ENCODE peak calls at places on chromosomes 1 and 21, in eight cellular contexts. One of them, this sample, is unnamed.
A peak's percentile ranks its signal among the peaks of the same experiment; 100 is the strongest.

GRCh38 chr1:28104866-28105467 is 16.6 kb upstream of the EYA3 start:
- DNase-seq in pancreas: peak; percentile 74
- DNase-seq in astrocyte: peak; percentile 57
- DNase-seq in uterus: no peak
- DNase-seq in ovary: no peak
- DNase-seq in lung: peak; percentile 75
- DNase-seq in right lobe of liver: no peak
- DNase-seq in left lung: peak; percentile 66
- DNase-seq in this sample: peak; percentile 45

GRCh38 chr1:226309398-226310122 is 596 bp upstream of the LIN9 start:
- DNase-seq in right lobe of liver: peak; percentile 64
- DNase-seq in astrocyte: no peak
- DNase-seq in ovary: no peak
- DNase-seq in uterus: no peak
- DNase-seq in lung: peak; percentile 29
- DNase-seq in pancreas: no peak
- DNase-seq in left lung: no peak
- DNase-seq in this sample: no peak

GRCh38 chr1:85496881-85497582 is 32.1 kb upstream of the DDAH1 start:
- DNase-seq in pancreas: no peak
- DNase-seq in uterus: no peak
- DNase-seq in lung: no peak
- DNase-seq in left lung: no peak
- DNase-seq in ovary: no peak
- DNase-seq in astrocyte: peak; percentile 65
- DNase-seq in right lobe of liver: no peak
- DNase-seq in this sample: no peak

GRCh38 chr1:235741294-235741693 is 91.7 kb upstream of the GNG4 start:
- DNase-seq in left lung: no peak
- DNase-seq in ovary: no peak
- DNase-seq in lung: no peak
- DNase-seq in uterus: no peak
- DNase-seq in pancreas: no peak
- DNase-seq in right lobe of liver: no peak
- DNase-seq in astrocyte: peak; percentile 90
- DNase-seq in this sample: peak; percentile 75

GRCh38 chr1:232669981-232670763 is 40.2 kb upstream of the SIPA1L2 start:
- DNase-seq in left lung: no peak
- DNase-seq in uterus: no peak
- DNase-seq in astrocyte: peak; percentile 84
- DNase-seq in lung: no peak
- DNase-seq in right lobe of liver: no peak
- DNase-seq in pancreas: no peak
- DNase-seq in ovary: no peak
- DNase-seq in this sample: no peak

GRCh38 chr21:20424943-20425342 is 573.3 kb upstream of the NCAM2 start:
- DNase-seq in left lung: no peak
- DNase-seq in pancreas: no peak
- DNase-seq in lung: no peak
- DNase-seq in uterus: no peak
- DNase-seq in astrocyte: no peak
- DNase-seq in ovary: no peak
- DNase-seq in right lobe of liver: no peak
- DNase-seq in this sample: no peak

GRCh38 chr1:39721664-39722063 is 17.0 kb upstream of the PPIE start:
- DNase-seq in astrocyte: no peak
- DNase-seq in ovary: no peak
- DNase-seq in pancreas: no peak
- DNase-seq in right lobe of liver: no peak
- DNase-seq in lung: peak; percentile 22
- DNase-seq in left lung: no peak
- DNase-seq in uterus: no peak
- DNase-seq in this sample: no peak

GRCh38 chr1:67226688-67227087 is 60.4 kb downstream of the IL23R start:
- DNase-seq in pancreas: no peak
- DNase-seq in ovary: no peak
- DNase-seq in astrocyte: no peak
- DNase-seq in uterus: no peak
- DNase-seq in left lung: no peak
- DNase-seq in right lobe of liver: no peak
- DNase-seq in lung: no peak
- DNase-seq in this sample: no peak

GRCh38 chr1:107829083-107829771 is 135.8 kb downstream of the VAV3 start:
- DNase-seq in right lobe of liver: no peak
- DNase-seq in astrocyte: peak; percentile 27
- DNase-seq in ovary: no peak
- DNase-seq in uterus: no peak
- DNase-seq in left lung: no peak
- DNase-seq in pancreas: no peak
- DNase-seq in lung: no peak
- DNase-seq in this sample: no peak

GRCh38 chr1:15322648-15323350 is 75.8 kb downstream of the FHAD1 start:
- DNase-seq in ovary: no peak
- DNase-seq in lung: no peak
- DNase-seq in left lung: no peak
- DNase-seq in uterus: no peak
- DNase-seq in pancreas: peak; percentile 80
- DNase-seq in right lobe of liver: no peak
- DNase-seq in astrocyte: no peak
- DNase-seq in this sample: peak; percentile 32

GRCh38 chr21:28521932-28522826 is 470.5 kb downstream of the LTN1 start:
- DNase-seq in uterus: peak; percentile 31
- DNase-seq in lung: no peak
- DNase-seq in right lobe of liver: no peak
- DNase-seq in left lung: no peak
- DNase-seq in ovary: no peak
- DNase-seq in pancreas: no peak
- DNase-seq in astrocyte: no peak
- DNase-seq in this sample: no peak

GRCh38 chr21:45822429-45823099 is 159.0 kb upstream of the COL6A1 start:
- DNase-seq in pancreas: no peak
- DNase-seq in uterus: no peak
- DNase-seq in lung: no peak
- DNase-seq in ovary: no peak
- DNase-seq in left lung: no peak
- DNase-seq in astrocyte: no peak
- DNase-seq in right lobe of liver: peak; percentile 75
- DNase-seq in this sample: no peak

GRCh38 chr1:12172042-12172851 is 5.5 kb downstream of the TNFRSF1B start:
- DNase-seq in lung: no peak
- DNase-seq in pancreas: no peak
- DNase-seq in uterus: no peak
- DNase-seq in ovary: no peak
- DNase-seq in left lung: no peak
- DNase-seq in astrocyte: no peak
- DNase-seq in right lobe of liver: no peak
- DNase-seq in this sample: no peak

GRCh38 chr21:39153373-39153772 is 29.9 kb downstream of the PSMG1 start:
- DNase-seq in lung: no peak
- DNase-seq in pancreas: no peak
- DNase-seq in left lung: no peak
- DNase-seq in ovary: no peak
- DNase-seq in uterus: no peak
- DNase-seq in astrocyte: no peak
- DNase-seq in right lobe of liver: no peak
- DNase-seq in this sample: no peak

GRCh38 chr1:43402055-43402865 is 12.6 kb downstream of the SZT2 start:
- DNase-seq in lung: no peak
- DNase-seq in right lobe of liver: no peak
- DNase-seq in ovary: no peak
- DNase-seq in left lung: no peak
- DNase-seq in astrocyte: no peak
- DNase-seq in pancreas: no peak
- DNase-seq in uterus: no peak
- DNase-seq in this sample: no peak

GRCh38 chr1:169345500-169345899 is 22.1 kb downstream of the NME7 start:
- DNase-seq in ovary: no peak
- DNase-seq in pancreas: no peak
- DNase-seq in lung: no peak
- DNase-seq in astrocyte: no peak
- DNase-seq in uterus: no peak
- DNase-seq in right lobe of liver: no peak
- DNase-seq in left lung: no peak
- DNase-seq in this sample: no peak

GRCh38 chr1:234849824-234850223 is 239.8 kb upstream of the IRF2BP2 start:
- DNase-seq in astrocyte: peak; percentile 22
- DNase-seq in uterus: no peak
- DNase-seq in ovary: no peak
- DNase-seq in lung: no peak
- DNase-seq in pancreas: no peak
- DNase-seq in right lobe of liver: no peak
- DNase-seq in left lung: no peak
- DNase-seq in this sample: no peak

GRCh38 chr1:226882631-226883409 is 12.4 kb downstream of the PSEN2 start:
- DNase-seq in right lobe of liver: no peak
- DNase-seq in pancreas: no peak
- DNase-seq in astrocyte: peak; percentile 45
- DNase-seq in ovary: no peak
- DNase-seq in lung: no peak
- DNase-seq in left lung: peak; percentile 14
- DNase-seq in uterus: no peak
- DNase-seq in this sample: peak; percentile 49

GRCh38 chr1:208240698-208241355 is 3.4 kb downstream of the PLXNA2 start:
- DNase-seq in uterus: no peak
- DNase-seq in left lung: no peak
- DNase-seq in astrocyte: no peak
- DNase-seq in right lobe of liver: no peak
- DNase-seq in lung: no peak
- DNase-seq in pancreas: no peak
- DNase-seq in ovary: no peak
- DNase-seq in this sample: no peak

DNA sequence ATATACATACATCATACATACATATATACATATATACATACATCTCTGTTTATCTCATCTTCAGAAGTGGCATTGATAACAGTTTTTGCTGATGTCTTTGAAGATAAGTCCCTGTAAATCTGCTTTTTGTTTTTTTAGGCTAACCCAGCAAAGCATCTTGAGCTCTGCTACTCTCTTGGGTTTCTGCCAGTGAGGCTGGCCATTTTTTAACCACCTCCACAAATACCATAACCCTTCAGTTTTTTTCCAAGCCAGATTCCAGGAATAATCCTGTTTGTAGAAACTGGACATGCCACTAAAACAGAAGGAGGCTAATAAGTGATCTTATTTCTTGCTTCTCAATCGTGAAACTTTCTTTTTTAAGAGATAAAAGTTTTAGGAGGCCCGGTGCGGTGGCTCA is 21.6 kb downstream of the SDHC start:
- DNase-seq in pancreas: no peak
- DNase-seq in right lobe of liver: no peak
- DNase-seq in lung: no peak
- DNase-seq in astrocyte: peak; percentile 54
- DNase-seq in uterus: no peak
- DNase-seq in ovary: no peak
- DNase-seq in left lung: no peak
- DNase-seq in this sample: no peak
- H3K9me3 ChIP-seq in pancreas: no peaks in the 10 kb centered on the region
- H3K9me3 ChIP-seq in right lobe of liver: no peaks in the 10 kb centered on the region
- H3K9me3 ChIP-seq in lung: no peaks in the 10 kb centered on the region
- H3K9me3 ChIP-seq in astrocyte: no peaks in the 10 kb centered on the region
- H3K9me3 ChIP-seq in uterus: no peaks in the 10 kb centered on the region
- H3K9me3 ChIP-seq in ovary: no peaks in the 10 kb centered on the region
- H3K9me3 ChIP-seq in left lung: no peaks in the 10 kb centered on the region
- H3K9me3 ChIP-seq in this sample: no peaks in the 10 kb centered on the region

GRCh38 chr1:205343431-205344009 is 13.2 kb downstream of the KLHDC8A start:
- DNase-seq in left lung: no peak
- DNase-seq in lung: no peak
- DNase-seq in pancreas: peak; percentile 56
- DNase-seq in uterus: no peak
- DNase-seq in right lobe of liver: no peak
- DNase-seq in ovary: peak; percentile 65
- DNase-seq in astrocyte: no peak
- DNase-seq in this sample: no peak
- H3K4me3 ChIP-seq in left lung: peak overlapping the region; percentile 25
- H3K4me3 ChIP-seq in lung: no peak overlapping the region
- H3K4me3 ChIP-seq in pancreas: peak overlapping the region; percentile 23
- H3K4me3 ChIP-seq in uterus: no peak overlapping the region
- H3K4me3 ChIP-seq in right lobe of liver: peak overlapping the region; percentile 20
- H3K4me3 ChIP-seq in ovary: peak overlapping the region; percentile 25
- H3K4me3 ChIP-seq in astrocyte: peak overlapping the region; percentile 28
- H3K4me3 ChIP-seq in this sample: no peak overlapping the region

DNA sequence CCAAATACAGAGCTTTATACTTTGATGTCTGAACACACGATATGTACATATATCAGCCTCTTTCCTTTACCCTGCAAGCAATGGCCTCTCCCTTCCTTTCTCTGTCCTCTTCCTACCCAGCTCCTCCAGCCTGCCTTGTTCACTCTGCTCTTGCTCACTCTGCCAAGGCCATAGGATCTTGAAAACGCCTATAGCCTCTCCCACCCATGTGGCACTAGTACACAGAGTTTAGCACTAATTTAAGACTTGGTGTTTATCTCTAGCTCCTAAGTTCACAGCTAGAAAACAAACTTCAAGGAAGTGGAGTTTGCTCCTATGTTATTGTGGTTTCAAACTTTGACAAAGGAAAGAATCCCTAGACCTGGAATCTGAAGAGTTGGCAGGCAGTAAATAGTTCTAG is 225.0 kb upstream of the RUNX1 start:
- DNase-seq in uterus: no peak
- DNase-seq in pancreas: no peak
- DNase-seq in lung: no peak
- DNase-seq in left lung: no peak
- DNase-seq in ovary: no peak
- DNase-seq in astrocyte: no peak
- DNase-seq in right lobe of liver: no peak
- DNase-seq in this sample: no peak
- H3K27ac ChIP-seq in uterus: no peak overlapping the region
- H3K27ac ChIP-seq in pancreas: no peak overlapping the region
- H3K27ac ChIP-seq in lung: no peak overlapping the region
- H3K27ac ChIP-seq in left lung: no peak overlapping the region
- H3K27ac ChIP-seq in ovary: no peak overlapping the region
- H3K27ac ChIP-seq in astrocyte: no peak overlapping the region
- H3K27ac ChIP-seq in right lobe of liver: no peak overlapping the region
- H3K27ac ChIP-seq in this sample: no peak overlapping the region

GRCh38 chr1:201198598-201198997 is 8.0 kb downstream of the IGFN1 start:
- DNase-seq in lung: no peak
- DNase-seq in left lung: no peak
- DNase-seq in astrocyte: no peak
- DNase-seq in right lobe of liver: no peak
- DNase-seq in uterus: no peak
- DNase-seq in ovary: no peak
- DNase-seq in pancreas: no peak
- DNase-seq in this sample: no peak
- H3K9me3 ChIP-seq in lung: no peaks in the 10 kb centered on the region
- H3K9me3 ChIP-seq in left lung: no peaks in the 10 kb centered on the region
- H3K9me3 ChIP-seq in astrocyte: no peaks in the 10 kb centered on the region
- H3K9me3 ChIP-seq in right lobe of liver: no peaks in the 10 kb centered on the region
- H3K9me3 ChIP-seq in uterus: no peaks in the 10 kb centered on the region
- H3K9me3 ChIP-seq in ovary: no peaks in the 10 kb centered on the region
- H3K9me3 ChIP-seq in pancreas: no peaks in the 10 kb centered on the region
- H3K9me3 ChIP-seq in this sample: no peaks in the 10 kb centered on the region

This sample was measured in SJSA1.